ENCODE peak calls at places on chromosomes 3 and 15, in six cellular contexts. A, Z, K, H, X and N are unnamed samples.

GRCh38 chr3:148750296-148750695 is 52.6 kb downstream of the AGTR1 start:
- DNase-seq in A (peak), Z (no peak), K (no peak), H (no peak), X (no peak), N (no peak)

GRCh38 chr3:8853081-8853480 is 83.7 kb upstream of the OXTR start:
- DNase-seq in A (no peak), Z (no peak), K (no peak), H (no peak), X (no peak), N (no peak)

GRCh38 chr3:44478606-44479094 is 1.2 kb upstream of the ZNF445 start:
- DNase-seq in A (peak), Z (no peak), K (no peak), H (no peak), X (peak), N (no peak)

GRCh38 chr15:94327356-94327936 is 96.1 kb downstream of the MCTP2 start:
- DNase-seq in A (peak), Z (no peak), K (no peak), H (peak), X (no peak), N (no peak)

GRCh38 chr3:65796676-65797075 is 242.0 kb downstream of the MAGI1 start:
- DNase-seq in A (no peak), Z (no peak), K (no peak), H (no peak), X (no peak), N (no peak)

GRCh38 chr15:49075876-49076275 is 29.6 kb upstream of the SECISBP2L start:
- DNase-seq in A (no peak), Z (no peak), K (no peak), H (no peak), X (no peak), N (no peak)

GRCh38 chr3:152905631-152906030 is 70.7 kb downstream of the P2RY1 start:
- DNase-seq in A (no peak), Z (no peak), K (no peak), H (no peak), X (no peak), N (no peak)

GRCh38 chr15:92970656-92971055 is 70.5 kb downstream of the CHD2 start:
- DNase-seq in A (no peak), Z (no peak), K (no peak), H (no peak), X (no peak), N (no peak)

GRCh38 chr3:148319161-148319915 is 378.4 kb upstream of the AGTR1 start:
- DNase-seq in A (peak), Z (no peak), K (no peak), H (no peak), X (no peak), N (no peak)

GRCh38 chr3:10950476-10951294 is 41.9 kb upstream of the SLC6A1 start:
- DNase-seq in A (peak), Z (no peak), K (no peak), H (no peak), X (no peak), N (peak)

GRCh38 chr3:124594581-124594980 is 135.7 kb upstream of the UMPS start:
- DNase-seq in A (no peak), Z (no peak), K (no peak), H (no peak), X (no peak), N (no peak)

GRCh38 chr15:67768592-67768991 is 56.7 kb upstream of the SKOR1 start:
- DNase-seq in A (no peak), Z (no peak), K (no peak), H (no peak), X (no peak), N (no peak)

GRCh38 chr3:14429237-14429636 is 26.8 kb downstream of the SLC6A6 start:
- DNase-seq in A (no peak), Z (no peak), K (no peak), H (no peak), X (no peak), N (no peak)

GRCh38 chr15:76293361-76293760 is 17.9 kb downstream of the ETFA start:
- DNase-seq in A (peak), Z (no peak), K (no peak), H (no peak), X (no peak), N (no peak)

GRCh38 chr3:172760406-172760805 is 9.9 kb downstream of the ECT2 start:
- DNase-seq in A (peak), Z (no peak), K (no peak), H (no peak), X (no peak), N (no peak)

GRCh38 chr3:147397911-147398809 is 8.2 kb downstream of the ZIC4 start:
- DNase-seq in A (no peak), Z (no peak), K (no peak), H (no peak), X (no peak), N (no peak)

GRCh38 chr15:69852482-69853275 is 245.0 kb downstream of the TLE3 start:
- DNase-seq in A (peak), Z (no peak), K (no peak), H (no peak), X (no peak), N (no peak)

GRCh38 chr15:27495963-27496459 is 525.0 kb downstream of the GABRG3 start:
- DNase-seq in A (no peak), Z (no peak), K (no peak), H (no peak), X (no peak), N (no peak)

GRCh38 chr3:130395916-130396315 is 50.4 kb downstream of the COL6A5 start:
- DNase-seq in A (peak), Z (no peak), K (no peak), H (no peak), X (no peak), N (no peak)

GRCh38 chr3:195889843-195890407 is 18.4 kb downstream of the TNK2 start:
- DNase-seq in A (no peak), Z (peak), K (no peak), H (no peak), X (no peak), N (peak)

GRCh38 chr15:85625856-85626255 is 168.9 kb downstream of the KLHL25 start:
- DNase-seq in A (no peak), Z (no peak), K (no peak), H (peak), X (no peak), N (no peak)

GRCh38 chr15:90871716-90872480 is 3.5 kb downstream of the FURIN start:
- DNase-seq in A (peak), Z (no peak), K (no peak), H (no peak), X (no peak), N (no peak)

GRCh38 chr3:53150247-53151085 is 10.5 kb upstream of the PRKCD start:
- DNase-seq in A (peak), Z (no peak), K (no peak), H (peak), X (no peak), N (no peak)

GRCh38 chr3:176513604-176514003 is 683.7 kb downstream of the TBL1XR1 start:
- DNase-seq in A (no peak), Z (no peak), K (no peak), H (no peak), X (no peak), N (no peak)

GRCh38 chr3:169283902-169284451 is 379.5 kb downstream of the MECOM start:
- DNase-seq in A (no peak), Z (no peak), K (no peak), H (no peak), X (no peak), N (no peak)

GRCh38 chr3:111968319-111969059 is 10.3 kb upstream of the ABHD10 start:
- DNase-seq in A (no peak), Z (no peak), K (no peak), H (no peak), X (no peak), N (no peak)

GRCh38 chr3:55198554-55198953 is 270.7 kb upstream of the LRTM1 start:
- DNase-seq in A (peak), Z (no peak), K (no peak), H (no peak), X (no peak), N (no peak)

GRCh38 chr3:122515020-122515468 is 305 bp upstream of the KPNA1 start:
- DNase-seq in A (no peak), Z (no peak), K (no peak), H (no peak), X (no peak), N (no peak)

GRCh38 chr15:68407141-68407885 is 24.6 kb downstream of the ITGA11 start:
- DNase-seq in A (no peak), Z (no peak), K (no peak), H (peak), X (peak), N (no peak)

GRCh38 chr3:102078864-102079808 is 229.8 kb downstream of the NFKBIZ start:
- DNase-seq in A (no peak), Z (no peak), K (no peak), H (no peak), X (no peak), N (no peak)

GRCh38 chr3:14801668-14802067 is 17.1 kb upstream of the FGD5 start:
- DNase-seq in A (no peak), Z (no peak), K (no peak), H (no peak), X (no peak), N (no peak)